ENCODE peak calls at places on chromosome 13, in eight cellular contexts. Q is uterus, V is progenitor cell of endocrine pancreas, W is T-helper 17 cell, F is fibroblast of lung, L is RPMI7951, S is pancreas, K is non-pigmented ciliary epithelial cell. O is an unnamed sample.

GRCh38 chr13:73521291-73521626 is 462.5 kb downstream of the KLF5 start:
- DNase-seq in Q (no peak), V (no peak), W (no peak), F (no peak), L (no peak), S (no peak), K (no peak), O (no peak)

GRCh38 chr13:75537401-75538365 is at the start of gene COMMD6:
- DNase-seq in Q (peak), V (peak), W (peak), F (peak), L (peak), S (peak), K (no peak), O (peak)

GRCh38 chr13:45700971-45701900 is 884 bp upstream of the CBY2 start:
- DNase-seq in Q (no peak), V (no peak), W (no peak), F (no peak), L (no peak), S (no peak), K (no peak), O (no peak)

GRCh38 chr13:78587395-78587794 is 16.0 kb downstream of the POU4F1 start:
- DNase-seq in Q (no peak), V (no peak), W (no peak), F (no peak), L (no peak), S (no peak), K (no peak), O (no peak)

GRCh38 chr13:95604534-95604915 is 40.0 kb downstream of the DZIP1 start:
- DNase-seq in Q (no peak), V (no peak), W (no peak), F (peak), L (no peak), S (no peak), K (no peak), O (no peak)

GRCh38 chr13:41004875-41005693 is 14.0 kb downstream of the ELF1 start:
- DNase-seq in Q (no peak), V (no peak), W (no peak), F (no peak), L (peak), S (no peak), K (no peak), O (no peak)

GRCh38 chr13:46184277-46184699 is 2.3 kb upstream of the LCP1 start:
- DNase-seq in Q (no peak), V (no peak), W (peak), F (no peak), L (peak), S (no peak), K (no peak), O (peak)

GRCh38 chr13:38044067-38044466 is 174.5 kb upstream of the TRPC4 start:
- DNase-seq in Q (no peak), V (no peak), W (no peak), F (no peak), L (no peak), S (no peak), K (no peak), O (no peak)

GRCh38 chr13:106464076-106464475 is 71.4 kb downstream of the EFNB2 start:
- DNase-seq in Q (no peak), V (no peak), W (no peak), F (peak), L (peak), S (no peak), K (peak), O (no peak)

GRCh38 chr13:99902657-99903056 is 68.9 kb downstream of the ZIC5 start:
- DNase-seq in Q (no peak), V (no peak), W (no peak), F (no peak), L (no peak), S (no peak), K (no peak), O (no peak)

GRCh38 chr13:95256086-95256485 is 45.2 kb downstream of the ABCC4 start:
- DNase-seq in Q (no peak), V (no peak), W (no peak), F (peak), L (peak), S (no peak), K (peak), O (no peak)

GRCh38 chr13:73230714-73231113 is 171.9 kb downstream of the KLF5 start:
- DNase-seq in Q (no peak), V (no peak), W (no peak), F (no peak), L (peak), S (no peak), K (no peak), O (no peak)

GRCh38 chr13:112824429-112824828 is 134.6 kb downstream of the ATP11A start:
- DNase-seq in Q (no peak), V (no peak), W (no peak), F (no peak), L (no peak), S (no peak), K (no peak), O (no peak)

GRCh38 chr13:52851153-52851962 is 2.9 kb upstream of the PCDH8 start:
- DNase-seq in Q (no peak), V (peak), W (no peak), F (peak), L (peak), S (peak), K (no peak), O (peak)

GRCh38 chr13:40102854-40103253 is 447.4 kb downstream of the COG6 start:
- DNase-seq in Q (peak), V (no peak), W (peak), F (no peak), L (peak), S (no peak), K (peak), O (no peak)

GRCh38 chr13:109787135-109787954 is 962 bp upstream of the IRS2 start:
- DNase-seq in Q (peak), V (peak), W (peak), F (no peak), L (peak), S (peak), K (no peak), O (peak)

GRCh38 chr13:49421391-49421790 is 22.5 kb downstream of the CAB39L start:
- DNase-seq in Q (no peak), V (no peak), W (no peak), F (no peak), L (peak), S (no peak), K (no peak), O (no peak)

GRCh38 chr13:33123066-33123940 is 107.1 kb downstream of the KL start:
- DNase-seq in Q (no peak), V (no peak), W (no peak), F (peak), L (no peak), S (no peak), K (no peak), O (peak)

GRCh38 chr13:34011552-34012085 is 193.7 kb downstream of the RFC3 start:
- DNase-seq in Q (no peak), V (no peak), W (no peak), F (no peak), L (no peak), S (no peak), K (no peak), O (no peak)

GRCh38 chr13:60335531-60335930 is 61.5 kb upstream of the TDRD3 start:
- DNase-seq in Q (no peak), V (no peak), W (no peak), F (peak), L (no peak), S (no peak), K (no peak), O (no peak)

GRCh38 chr13:95858286-95859075 is 181.5 kb downstream of the DNAJC3 start:
- DNase-seq in Q (no peak), V (no peak), W (no peak), F (peak), L (peak), S (no peak), K (peak), O (no peak)

GRCh38 chr13:43964698-43965097 is 85.0 kb downstream of the LACC1 start:
- DNase-seq in Q (no peak), V (no peak), W (no peak), F (no peak), L (no peak), S (no peak), K (no peak), O (no peak)

GRCh38 chr13:91155512-91156114 is 191.9 kb upstream of the MIR17HG start:
- DNase-seq in Q (no peak), V (no peak), W (no peak), F (no peak), L (no peak), S (no peak), K (no peak), O (no peak)

GRCh38 chr13:19181621-19182485 is at the start of gene TUBA3C:
- DNase-seq in Q (no peak), V (no peak), W (no peak), F (no peak), L (no peak), S (no peak), K (no peak), O (no peak)

GRCh38 chr13:20370815-20371421 is 138.8 kb upstream of the GJB6 start:
- DNase-seq in Q (no peak), V (no peak), W (no peak), F (no peak), L (no peak), S (no peak), K (no peak), O (no peak)

GRCh38 chr13:47000166-47000565 is 103.3 kb upstream of the HTR2A start:
- DNase-seq in Q (no peak), V (no peak), W (no peak), F (peak), L (peak), S (no peak), K (no peak), O (no peak)

O was measured in left cardiac atrium.